ENCODE peak calls at places on chromosomes 1 and 21, in seven cellular contexts. Q is HCT116, E is A549, X is HepG2, Y is GM23338, A is K562, T is GM12878. C is an unnamed sample.

GRCh38 chr21:15425049-15425448 is 304.7 kb upstream of the USP25 start:
- DNase-seq in Q (no peak), E (no peak), X (no peak), Y (no peak), A (no peak), T (no peak), C (no peak)

GRCh38 chr1:226441629-226442028 is 33.7 kb upstream of the PARP1 start:
- DNase-seq in Q (no peak), E (no peak), X (no peak), Y (no peak), A (no peak), T (no peak), C (no peak)

GRCh38 chr1:196152975-196153374 is 455.3 kb downstream of the KCNT2 start:
- DNase-seq in Q (no peak), E (no peak), X (no peak), Y (no peak), A (no peak), T (no peak), C (no peak)

GRCh38 chr1:32291145-32291707 is 657 bp upstream of the HDAC1 start:
- DNase-seq in Q (no peak), E (peak), X (peak), Y (no peak), A (no peak), T (no peak), C (no peak)

GRCh38 chr1:159532922-159533321 is 2.9 kb downstream of the OR10J5 start:
- DNase-seq in Q (no peak), E (no peak), X (no peak), Y (no peak), A (no peak), T (no peak), C (no peak)

GRCh38 chr1:187951817-187952216 is 1123.1 kb downstream of the PLA2G4A start:
- DNase-seq in Q (no peak), E (no peak), X (no peak), Y (no peak), A (no peak), T (no peak), C (no peak)

GRCh38 chr1:241532173-241532553 is at the start of gene KMO:
- DNase-seq in Q (no peak), E (no peak), X (no peak), Y (no peak), A (no peak), T (no peak), C (no peak)

GRCh38 chr1:177948336-177948972 is 21.4 kb downstream of the SEC16B start:
- DNase-seq in Q (peak), E (peak), X (peak), Y (peak), A (peak), T (no peak), C (peak)

GRCh38 chr1:84090447-84091244 is 53.4 kb upstream of the PRKACB start:
- DNase-seq in Q (peak), E (no peak), X (no peak), Y (no peak), A (no peak), T (no peak), C (no peak)

GRCh38 chr1:213131851-213132655 is 81.0 kb downstream of the RPS6KC1 start:
- DNase-seq in Q (no peak), E (no peak), X (peak), Y (no peak), A (no peak), T (no peak), C (no peak)

GRCh38 chr1:36962991-36963390 is 71.3 kb downstream of the GRIK3 start:
- DNase-seq in Q (no peak), E (no peak), X (no peak), Y (no peak), A (no peak), T (no peak), C (no peak)

GRCh38 chr1:42737257-42737656 is 2.8 kb downstream of the CLDN19 start:
- DNase-seq in Q (no peak), E (no peak), X (no peak), Y (no peak), A (no peak), T (peak), C (no peak)

GRCh38 chr1:225880210-225880584 is 2.0 kb downstream of the TMEM63A start:
- DNase-seq in Q (no peak), E (no peak), X (no peak), Y (no peak), A (no peak), T (no peak), C (peak)

DNA sequence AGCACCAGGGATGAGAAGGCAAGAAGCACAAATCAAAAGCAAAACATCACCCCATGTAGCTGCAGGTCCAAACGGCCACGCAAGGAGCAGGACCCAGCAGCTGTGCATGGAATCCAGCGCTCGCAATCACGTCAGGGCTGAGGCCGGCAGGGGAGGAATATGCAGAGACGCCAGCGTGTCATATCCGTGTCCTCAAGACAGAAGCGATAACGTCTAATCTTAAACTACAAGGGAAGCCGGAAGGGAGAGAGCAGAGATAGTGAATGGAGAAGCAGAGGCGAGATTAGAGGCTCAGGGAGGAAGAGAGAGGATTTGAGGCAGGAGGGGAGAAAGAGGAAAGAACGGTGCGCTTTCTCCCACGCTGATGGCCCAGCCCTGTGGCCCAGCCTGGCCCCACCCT is 39.1 kb downstream of the FBXO2 start:
- DNase-seq in Q (no peak), E (no peak), X (no peak), Y (no peak), A (peak), T (no peak), C (no peak)
- H3K4me2 ChIP-seq in Q (no peak), E (no peak), X (no peak), Y (no peak), A (no peak), T (no peak), C (no peak)

GRCh38 chr21:35145626-35146236 is 96.6 kb upstream of the RUNX1 start:
- DNase-seq in Q (no peak), E (no peak), X (no peak), Y (no peak), A (no peak), T (no peak), C (no peak)

GRCh38 chr21:35150562-35151226 is 101.6 kb upstream of the RUNX1 start:
- DNase-seq in Q (no peak), E (no peak), X (no peak), Y (no peak), A (no peak), T (no peak), C (no peak)

GRCh38 chr21:35149698-35150097 is 100.6 kb upstream of the RUNX1 start:
- DNase-seq in Q (no peak), E (no peak), X (no peak), Y (no peak), A (no peak), T (no peak), C (no peak)

GRCh38 chr21:35144978-35145377 is 95.9 kb upstream of the RUNX1 start:
- DNase-seq in Q (no peak), E (no peak), X (no peak), Y (no peak), A (no peak), T (no peak), C (no peak)

GRCh38 chr21:35147439-35147838 is 98.3 kb upstream of the RUNX1 start:
- DNase-seq in Q (no peak), E (no peak), X (no peak), Y (no peak), A (no peak), T (no peak), C (no peak)
- H3K4me3 ChIP-seq in Q (no peak), E (no peak), X (no peak), Y (no peak), A (no peak), T (no peak), C (no peak)

GRCh38 chr1:201842472-201843020 is 13.6 kb downstream of the IPO9 start:
- DNase-seq in Q (no peak), E (no peak), X (peak), Y (no peak), A (no peak), T (no peak), C (no peak)
- TF ChIP-seq REST in Q (no peak), E (no peak), X (no peak), Y (no peak), A (no peak), T (no peak), C (no peak)

GRCh38 chr1:228249508-228250305 is 41.9 kb downstream of the OBSCN start:
- DNase-seq in Q (no peak), E (no peak), X (no peak), Y (no peak), A (no peak), T (no peak), C (no peak)
- H3K4me2 ChIP-seq in Q (no peak), E (no peak), X (no peak), Y (no peak), A (no peak), T (no peak), C (no peak)

C was measured in SK-N-SH.